ENCODE peak calls at places on chromosomes 11 and 22, in eight cellular contexts. P, T, A, O, M, U, D and Z are unnamed samples. For H3K4me1 and H3K9me3, the result is how much of the 10 kb centered on the place peaks cover.

GRCh38 chr22:47199261-47199948 is 437.0 kb downstream of the TBC1D22A start:
- DNase-seq in M (no peak), U (no peak), P (no peak), D (no peak), T (no peak), O (no peak), A (no peak), Z (no peak)

GRCh38 chr22:42928969-42929837 is 72.1 kb upstream of the ARFGAP3 start:
- DNase-seq in P (no peak), U (no peak), O (no peak), T (no peak), A (no peak), D (no peak), M (peak), Z (no peak)

GRCh38 chr11:1565904-1566247 is 6.2 kb downstream of the DUSP8 start:
- DNase-seq in U (no peak), A (no peak), D (no peak), P (no peak), M (no peak), T (no peak), O (no peak), Z (no peak)

GRCh38 chr11:65121447-65121864 is 478 bp downstream of the FAU start:
- DNase-seq in T (peak), U (no peak), O (no peak), M (peak), P (no peak), A (peak), D (peak), Z (peak)

GRCh38 chr11:7514099-7514725 is 413 bp downstream of the PPFIBP2 start:
- DNase-seq in T (peak), M (peak), A (peak), P (no peak), D (peak), O (no peak), U (no peak), Z (peak)

GRCh38 chr11:35786918-35787557 is 124.5 kb downstream of the TRIM44 start:
- DNase-seq in P (no peak), M (peak), A (no peak), O (no peak), U (peak), D (no peak), T (no peak), Z (no peak)

GRCh38 chr11:95084509-95084908 is 5.1 kb upstream of the ENDOD1 start:
- DNase-seq in T (no peak), O (peak), M (peak), A (no peak), U (no peak), P (no peak), D (no peak), Z (no peak)

GRCh38 chr11:93005239-93005638 is 35.8 kb downstream of the MTNR1B start:
- DNase-seq in T (no peak), U (no peak), O (peak), A (no peak), M (peak), D (no peak), P (no peak), Z (no peak)

GRCh38 chr11:109708184-109708583 is 286.2 kb downstream of the C11orf87 start:
- DNase-seq in A (no peak), P (no peak), U (no peak), D (peak), M (no peak), O (no peak), T (no peak), Z (no peak)

GRCh38 chr11:86068138-86068861 is 584 bp downstream of the PICALM start:
- DNase-seq in P (no peak), M (peak), U (peak), T (peak), D (peak), O (peak), A (peak), Z (peak)

GRCh38 chr22:19748991-19749665 is 11.4 kb upstream of the TBX1 start:
- DNase-seq in P (no peak), T (no peak), O (no peak), U (no peak), M (no peak), A (no peak), D (no peak), Z (no peak)

GRCh38 chr11:30608534-30608933 is 22.4 kb upstream of the MPPED2 start:
- DNase-seq in T (no peak), M (no peak), U (no peak), P (no peak), D (peak), A (no peak), O (no peak), Z (no peak)

GRCh38 chr11:59555601-59556114 is 44.3 kb downstream of the OR4D9 start:
- DNase-seq in A (no peak), O (no peak), M (no peak), T (no peak), D (no peak), U (peak), P (no peak), Z (no peak)

GRCh38 chr11:112025682-112026081 is 474 bp downstream of the DLAT start:
- DNase-seq in M (peak), D (no peak), O (no peak), A (peak), T (no peak), P (no peak), U (no peak), Z (peak)

GRCh38 chr11:108228236-108228635 is 5.4 kb downstream of the ATM start:
- DNase-seq in P (no peak), T (no peak), M (no peak), U (no peak), A (no peak), O (no peak), D (no peak), Z (no peak)

GRCh38 chr22:24465566-24465965 is 29.6 kb upstream of the UPB1 start:
- DNase-seq in T (peak), D (no peak), M (peak), A (no peak), P (peak), O (no peak), U (no peak), Z (no peak)

GRCh38 chr11:2741377-2742131 is 41.8 kb upstream of the KCNQ1OT1 start:
- DNase-seq in T (peak), P (no peak), A (no peak), O (peak), D (no peak), U (no peak), M (peak), Z (no peak)

GRCh38 chr22:28052818-28053217 is 133.8 kb upstream of the PITPNB start:
- DNase-seq in D (peak), P (no peak), O (no peak), A (no peak), U (no peak), T (no peak), M (no peak), Z (no peak)

GRCh38 chr11:125226701-125227100 is 62.1 kb downstream of the PKNOX2 start:
- DNase-seq in M (no peak), U (no peak), P (no peak), D (no peak), T (no peak), O (no peak), A (no peak), Z (no peak)

GRCh38 chr11:72483412-72484186 is 49.3 kb upstream of the CLPB start:
- DNase-seq in A (no peak), P (no peak), T (peak), D (no peak), O (peak), M (peak), U (no peak), Z (peak)

GRCh38 chr22:32206774-32207758 is 2.2 kb upstream of the RFPL2 start:
- DNase-seq in P (peak), M (peak), O (peak), D (peak), T (peak), U (peak), A (peak), Z (peak)

GRCh38 chr11:124882339-124883071 is 15.2 kb downstream of the ROBO4 start:
- DNase-seq in O (no peak), M (no peak), A (no peak), U (no peak), D (no peak), T (no peak), P (no peak), Z (no peak)

GRCh38 chr22:43734370-43735005 is 77.6 kb downstream of the EFCAB6 start:
- DNase-seq in T (no peak), O (no peak), U (no peak), A (no peak), M (no peak), P (no peak), D (no peak), Z (no peak)

GRCh38 chr11:65646921-65647701 is 9.2 kb downstream of the SIPA1 start:
- DNase-seq in T (peak), D (peak), O (peak), A (no peak), M (peak), U (peak), P (no peak), Z (no peak)

GRCh38 chr11:117381988-117382387 is 54.3 kb downstream of the CEP164 start:
- DNase-seq in T (no peak), D (no peak), A (no peak), M (no peak), O (no peak), U (no peak), P (no peak), Z (no peak)

GRCh38 chr11:47857485-47858168 is 9.5 kb upstream of the NUP160 start:
- DNase-seq in A (peak), T (no peak), M (no peak), U (no peak), O (no peak), P (no peak), D (no peak), Z (no peak)

GRCh38 chr11:47856186-47856585 is 8.0 kb upstream of the NUP160 start:
- DNase-seq in O (no peak), P (no peak), T (peak), M (no peak), A (no peak), D (no peak), U (no peak), Z (no peak)

GRCh38 chr11:47860526-47860925 is 12.4 kb upstream of the NUP160 start:
- DNase-seq in U (no peak), O (no peak), T (no peak), M (no peak), A (no peak), D (no peak), P (no peak), Z (no peak)

GRCh38 chr11:47854667-47855066 is 6.5 kb upstream of the NUP160 start:
- DNase-seq in P (no peak), M (no peak), T (no peak), U (no peak), O (no peak), A (peak), D (no peak), Z (no peak)

DNA sequence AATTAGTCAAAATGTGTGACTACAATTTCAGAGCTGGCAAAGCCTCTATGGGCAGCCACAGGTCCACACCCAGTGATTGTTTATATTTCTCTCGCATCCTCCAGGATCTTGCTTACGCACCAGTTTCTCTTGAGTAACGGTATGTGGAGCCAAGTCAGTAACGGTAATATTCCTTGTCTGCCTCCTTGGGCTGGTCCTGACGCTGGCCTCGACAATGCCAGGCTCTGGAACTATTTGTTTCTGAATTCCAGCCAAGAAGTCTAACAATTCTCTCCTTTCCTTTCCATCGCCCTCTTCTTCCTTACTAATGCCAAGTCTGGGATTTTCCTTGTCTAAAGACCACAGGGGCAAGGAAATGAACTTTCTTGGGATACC is 10.0 kb upstream of the NUP160 start:
- DNase-seq in P (no peak), U (no peak), A (no peak), D (no peak), M (peak), T (peak), O (peak), Z (no peak)
- H3K4me1 ChIP-seq in P (under half), U (under half), A (half or more), D (under half), M (under half), T (under half), O (under half), Z (under half)

GRCh38 chr11:99979052-99979451 is 708.0 kb upstream of the ARHGAP42 start:
- DNase-seq in A (no peak), U (no peak), T (no peak), P (no peak), M (no peak), D (no peak), O (no peak), Z (no peak)

GRCh38 chr11:99968336-99968735 is 718.8 kb upstream of the ARHGAP42 start:
- DNase-seq in P (no peak), T (no peak), A (no peak), U (no peak), M (no peak), O (no peak), D (no peak), Z (no peak)

GRCh38 chr11:99973993-99974392 is 713.1 kb upstream of the ARHGAP42 start:
- DNase-seq in M (no peak), D (no peak), T (peak), A (no peak), P (no peak), U (no peak), O (no peak), Z (no peak)
- H3K9me3 ChIP-seq in M (under half), D (under half), T (under half), A (under half), P (under half), U (under half), O (under half), Z (under half)

GRCh38 chr11:120786206-120786735 is 237.6 kb upstream of the TBCEL start:
- DNase-seq in U (no peak), O (no peak), M (no peak), P (no peak), T (no peak), A (no peak), D (no peak), Z (no peak)

GRCh38 chr11:120784566-120785251 is 239.2 kb upstream of the TBCEL start:
- DNase-seq in U (peak), A (no peak), O (no peak), D (no peak), T (no peak), M (no peak), P (no peak), Z (no peak)

GRCh38 chr11:120781486-120782120 is 242.3 kb upstream of the TBCEL start:
- DNase-seq in U (no peak), A (no peak), M (no peak), T (no peak), D (no peak), P (no peak), O (no peak), Z (no peak)

GRCh38 chr11:120789391-120789790 is 234.5 kb upstream of the TBCEL start:
- DNase-seq in A (no peak), P (no peak), O (no peak), D (no peak), T (no peak), U (no peak), M (no peak), Z (no peak)

DNA sequence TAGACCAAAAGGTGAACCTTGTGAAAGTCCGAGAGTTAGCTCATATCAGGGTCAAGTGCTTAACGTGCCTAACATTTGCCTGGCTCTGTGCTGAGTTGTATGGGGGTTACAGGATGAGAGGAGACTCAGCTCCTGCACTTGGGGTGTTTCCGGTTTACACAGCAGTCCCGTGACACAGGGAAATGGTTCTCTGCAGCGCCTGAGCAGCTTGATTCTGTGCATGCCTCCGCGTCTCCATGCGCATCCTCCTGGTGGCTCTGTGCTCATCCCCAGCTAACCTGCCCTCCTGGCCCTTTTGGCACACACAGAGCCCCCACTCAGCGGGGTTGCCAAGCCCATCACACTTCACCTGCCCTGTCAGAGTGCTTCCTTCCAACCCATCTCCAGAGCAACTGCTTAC is 238.3 kb upstream of the TBCEL start:
- DNase-seq in M (no peak), O (no peak), D (no peak), P (no peak), A (no peak), T (no peak), U (no peak), Z (no peak)
- TF ChIP-seq EZH2phosphoT487 in M (no peak), O (no peak), D (no peak), P (no peak), A (no peak), T (no peak), U (no peak), Z (no peak)

GRCh38 chr22:29308791-29309262 is 2.4 kb downstream of the GAS2L1 start:
- DNase-seq in O (peak), M (peak), U (peak), D (no peak), T (no peak), P (no peak), A (no peak), Z (no peak)
- H3K4me1 ChIP-seq in O (under half), M (under half), U (under half), D (under half), T (under half), P (under half), A (under half), Z (under half)

DNA sequence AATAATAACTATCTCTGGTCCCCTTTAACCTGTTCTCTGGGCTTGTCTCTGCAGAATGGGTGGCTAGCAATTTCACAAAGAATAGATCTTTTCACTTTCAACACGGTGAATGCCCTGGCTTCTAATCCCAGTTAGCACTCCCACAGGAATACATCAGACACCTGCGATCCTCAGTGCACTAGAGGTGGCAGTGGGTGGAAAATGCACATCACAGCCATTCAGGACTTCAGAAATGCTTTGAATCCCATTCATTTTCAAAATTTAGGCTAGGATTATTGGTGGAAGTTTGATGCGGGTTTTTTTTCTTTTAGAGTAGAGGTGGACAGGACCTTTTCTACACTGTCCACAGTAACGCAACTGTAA is 55.1 kb downstream of the OPCML start:
- DNase-seq in M (no peak), P (no peak), T (no peak), O (no peak), A (no peak), D (no peak), U (no peak), Z (no peak)
- H3K9me3 ChIP-seq in M (under half), P (under half), T (under half), O (under half), A (under half), D (under half), U (under half), Z (under half)

GRCh38 chr11:33655842-33656600 is 44.6 kb downstream of the C11orf91 start:
- DNase-seq in A (no peak), M (no peak), T (no peak), P (no peak), D (no peak), U (no peak), O (no peak), Z (no peak)
- TF ChIP-seq EZH2phosphoT487 in A (no peak), M (no peak), T (no peak), P (no peak), D (no peak), U (no peak), O (no peak), Z (no peak)

GRCh38 chr11:102138677-102139076 is 28.4 kb downstream of the YAP1 start:
- DNase-seq in A (no peak), M (peak), D (no peak), T (no peak), P (no peak), U (no peak), O (peak), Z (no peak)
- H3K4me1 ChIP-seq in A (under half), M (half or more), D (under half), T (under half), P (under half), U (under half), O (under half), Z (under half)

DNA sequence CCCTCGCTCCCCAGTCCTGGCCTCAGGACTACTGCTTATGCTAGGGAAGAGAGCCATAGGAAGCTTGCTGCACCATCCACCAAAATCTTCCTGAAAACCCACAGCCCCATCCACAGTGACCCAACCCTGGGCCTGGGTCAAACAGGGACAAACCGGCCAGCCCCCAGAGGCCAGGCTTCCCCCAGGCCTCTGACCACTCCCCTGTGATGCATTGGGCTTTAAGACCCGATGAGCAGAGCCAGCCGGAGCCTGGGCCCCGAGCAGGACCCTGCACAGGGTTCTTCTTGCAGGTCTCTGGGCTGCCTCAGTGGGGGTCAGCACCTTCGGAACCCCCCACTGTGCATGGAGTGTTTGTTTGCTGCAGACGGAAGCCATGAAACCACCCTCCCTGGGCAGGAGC is 583.7 kb downstream of the BRD1 start:
- DNase-seq in A (no peak), D (no peak), O (no peak), M (no peak), T (no peak), P (no peak), U (no peak), Z (no peak)
- H3K9me3 ChIP-seq in A (under half), D (under half), O (under half), M (under half), T (under half), P (under half), U (under half), Z (under half)